ENCODE peak calls at places on chromosomes 7 and 10, in six cellular contexts. V, R, L, P, M and G are unnamed samples.
A peak's percentile ranks its signal among the peaks of the same experiment; 100 is the strongest.

GRCh38 chr7:151381083-151381332 is 28.8 kb downstream of the WDR86 start:
- DNase-seq in P (no peak), L (peak; percentile 52), V (no peak), R (no peak), M (no peak), G (no peak)

GRCh38 chr10:84329986-84330651 is 1.7 kb downstream of the CCSER2 start:
- DNase-seq in R (no peak), L (no peak), P (no peak), V (no peak), M (no peak), G (no peak)

GRCh38 chr7:142880886-142881505 is 4.5 kb downstream of the TRPV6 start:
- DNase-seq in V (no peak), P (peak; percentile 1), L (peak; percentile 73), R (peak; percentile 61), M (peak; percentile 44), G (peak; percentile 64)

GRCh38 chr10:42963302-42963701 is 113.6 kb upstream of the RET start:
- DNase-seq in L (no peak), R (no peak), P (no peak), M (no peak), V (peak; percentile 20), G (no peak)

GRCh38 chr10:19993714-19994343 is 177.6 kb downstream of the PLXDC2 start:
- DNase-seq in V (no peak), R (no peak), P (peak; percentile 15), M (peak; percentile 85), L (no peak), G (no peak)

GRCh38 chr10:42646692-42647640 is 8.6 kb upstream of the ZNF33B start:
- DNase-seq in R (no peak), M (no peak), P (no peak), L (no peak), V (no peak), G (no peak)

GRCh38 chr10:132099701-132100481 is 34.1 kb downstream of the JAKMIP3 start:
- DNase-seq in L (no peak), V (peak; percentile 59), P (no peak), R (no peak), M (no peak), G (peak; percentile 27)

GRCh38 chr10:69477968-69478597 is 26.8 kb downstream of the TSPAN15 start:
- DNase-seq in V (no peak), M (no peak), L (no peak), R (no peak), P (no peak), G (no peak)

GRCh38 chr7:90607196-90607595 is 11.1 kb downstream of the CDK14 start:
- DNase-seq in P (no peak), L (no peak), R (no peak), M (no peak), V (no peak), G (no peak)

GRCh38 chr10:82089327-82089726 is 214.3 kb downstream of the NRG3 start:
- DNase-seq in P (no peak), M (no peak), L (peak; percentile 28), V (no peak), R (peak; percentile 76), G (no peak)

GRCh38 chr7:27208998-27209397 is 9.1 kb upstream of the HOXA13 start:
- DNase-seq in L (no peak), M (no peak), R (no peak), V (no peak), P (no peak), G (no peak)

GRCh38 chr7:41705109-41705871 is 2.4 kb upstream of the INHBA start:
- DNase-seq in L (peak; percentile 96), P (peak; percentile 93), R (peak; percentile 93), V (peak; percentile 95), M (peak; percentile 94), G (peak; percentile 42)

GRCh38 chr7:75694636-75695035 is 44.1 kb downstream of the HIP1 start:
- DNase-seq in L (no peak), V (no peak), P (no peak), M (no peak), R (no peak), G (no peak)

GRCh38 chr7:119724041-119724792 is 548.8 kb upstream of the KCND2 start:
- DNase-seq in L (no peak), V (no peak), P (no peak), R (no peak), M (no peak), G (no peak)

GRCh38 chr10:86958831-86959736 is 685 bp downstream of the SNCG start:
- DNase-seq in V (peak; percentile 83), R (no peak), P (peak; percentile 78), L (peak; percentile 38), M (peak; percentile 80), G (no peak)

GRCh38 chr10:873020-873419 is 58.5 kb downstream of the LARP4B start:
- DNase-seq in M (no peak), L (no peak), P (no peak), R (no peak), V (no peak), G (no peak)

GRCh38 chr10:129477051-129477450 is 10.0 kb downstream of the MGMT start:
- DNase-seq in P (no peak), R (no peak), V (no peak), M (no peak), L (no peak), G (no peak)

GRCh38 chr7:11650030-11650429 is 182.0 kb downstream of the THSD7A start:
- DNase-seq in R (no peak), M (peak; percentile 19), P (no peak), L (no peak), V (no peak), G (no peak)

DNA sequence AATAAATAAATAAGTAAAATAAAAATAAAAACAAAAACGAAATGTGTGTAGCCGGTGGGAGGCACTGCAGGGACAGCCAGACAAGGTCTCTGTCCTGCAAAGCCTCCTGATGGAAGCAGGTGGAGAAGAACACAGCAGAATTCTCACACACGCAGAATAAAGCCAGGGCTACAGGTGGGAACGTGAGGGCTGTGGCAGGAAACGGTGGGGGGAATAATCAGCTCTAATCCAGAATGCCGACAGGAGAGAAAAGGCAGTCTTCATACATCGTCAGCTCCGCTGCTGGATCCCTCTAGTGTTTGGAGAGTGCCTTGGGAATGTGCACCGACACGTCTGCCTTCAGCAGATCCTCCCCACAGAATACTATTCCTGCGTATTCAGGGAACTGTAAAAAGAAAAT is 6.8 kb upstream of the SNX8 start:
- DNase-seq in P (peak; percentile 22), R (peak; percentile 60), M (peak; percentile 30), L (no peak), V (no peak), G (no peak)
- TF ChIP-seq CTCF in P (no peak), R (peak; percentile 27), M (peak; percentile 25), L (no peak), V (no peak), G (no peak)

DNA sequence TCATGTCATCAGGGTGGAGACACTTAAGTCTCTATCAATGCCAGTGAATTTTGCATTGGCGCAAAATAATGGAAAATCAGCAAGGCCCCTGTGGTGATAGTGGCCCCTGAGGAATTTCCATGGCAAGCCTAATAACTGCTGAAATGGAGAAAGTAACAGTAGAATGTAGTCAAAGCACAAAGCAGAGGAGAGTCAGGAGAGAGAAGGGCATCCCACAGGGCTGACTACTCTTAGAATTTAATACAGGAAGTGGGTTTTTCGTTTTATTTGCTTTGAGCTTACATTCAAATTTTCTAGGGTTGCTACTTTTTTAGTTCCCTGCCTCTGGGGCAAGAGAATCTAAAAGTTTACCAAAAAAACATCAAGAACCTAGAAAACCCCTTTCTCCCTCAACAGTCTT is 39.0 kb downstream of the BZW2 start:
- DNase-seq in V (no peak), M (no peak), R (no peak), L (no peak), P (no peak), G (no peak)
- H3K36me3 ChIP-seq in V (peaks cover 5% of the 10 kb centered on the region), M (peaks cover 66% of the 10 kb centered on the region), R (peaks cover 10% of the 10 kb centered on the region), L (peaks cover 65% of the 10 kb centered on the region), P (peaks cover 8% of the 10 kb centered on the region), G (peaks cover 14% of the 10 kb centered on the region)

DNA sequence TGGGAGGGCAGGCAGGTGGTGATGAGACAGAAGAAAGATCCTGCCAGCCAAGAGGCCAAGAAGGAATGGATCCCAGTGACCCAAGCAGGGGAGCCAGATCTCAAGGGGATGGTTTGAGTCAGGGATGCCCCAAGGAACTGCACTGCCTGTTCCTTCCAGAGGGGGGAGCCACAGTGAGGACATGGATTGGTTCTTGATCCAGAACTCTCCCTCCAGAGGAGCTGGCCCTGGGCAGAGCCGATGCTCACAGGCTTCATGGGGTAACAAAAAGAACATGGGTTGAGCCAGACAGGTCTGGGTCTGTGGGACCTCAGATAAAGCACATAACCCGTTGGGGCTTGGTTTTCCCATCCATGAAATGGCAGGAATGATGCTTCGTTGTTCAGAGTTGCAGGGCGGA is 4.6 kb upstream of the DENND2A start:
- DNase-seq in V (no peak), M (no peak), L (peak; percentile 54), P (no peak), R (peak; percentile 31), G (no peak)
- TF ChIP-seq CTCF in V (no peak), M (peak; percentile 40), L (peak; percentile 58), P (peak; percentile 6), R (peak; percentile 56), G (no peak)

GRCh38 chr7:23338439-23338838 is 39.3 kb downstream of the MALSU1 start:
- DNase-seq in R (no peak), P (no peak), L (no peak), V (no peak), M (no peak), G (no peak)
- H3K36me3 ChIP-seq in R (peaks cover 54% of the 10 kb centered on the region), P (peaks cover 21% of the 10 kb centered on the region), L (peaks cover 68% of the 10 kb centered on the region), V (no peaks in the 10 kb centered on the region), M (peaks cover 59% of the 10 kb centered on the region), G (no peaks in the 10 kb centered on the region)

DNA sequence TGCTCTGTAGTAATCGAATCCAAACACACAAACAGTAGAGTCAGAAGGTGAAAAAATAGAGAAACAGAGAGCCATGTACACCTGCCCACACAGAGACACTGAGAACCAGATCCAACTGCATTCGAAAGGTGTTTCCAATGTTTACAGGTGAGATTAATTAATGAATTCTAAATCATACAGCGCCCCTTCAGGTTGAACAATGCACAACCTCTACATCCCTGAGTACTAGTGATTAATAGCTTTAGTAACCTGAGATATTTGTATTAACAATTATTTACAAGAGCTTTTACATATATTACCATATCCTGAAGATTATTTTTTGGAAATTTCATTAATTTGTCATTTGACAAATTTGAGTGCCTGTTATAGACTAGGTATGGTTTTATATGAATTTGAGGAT is 7.6 kb upstream of the MRC1 start:
- DNase-seq in P (no peak), R (no peak), V (no peak), L (no peak), M (no peak), G (no peak)
- TF ChIP-seq CTCF in P (no peak), R (peak; percentile 47), V (no peak), L (peak; percentile 22), M (no peak), G (no peak)

DNA sequence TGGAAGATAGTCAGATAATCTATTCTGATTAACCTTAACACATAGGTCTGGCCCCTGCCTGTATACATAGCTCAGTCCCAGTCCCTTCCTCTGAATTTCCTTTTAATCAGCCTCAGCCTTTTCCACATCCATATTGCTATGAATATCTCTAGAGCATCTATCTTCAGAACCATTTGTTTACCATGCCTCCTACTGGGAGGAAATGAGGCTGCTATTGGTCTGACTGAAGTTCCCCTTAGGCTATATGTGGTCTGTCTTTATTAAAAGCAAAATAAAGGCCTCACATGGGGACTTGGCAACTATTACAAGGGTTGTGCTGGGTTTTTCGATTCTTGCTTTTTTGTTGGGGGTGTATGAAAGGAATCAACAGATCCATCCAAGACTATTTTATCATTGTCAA is 318.9 kb downstream of the HPSE2 start:
- DNase-seq in M (no peak), V (no peak), R (no peak), L (peak; percentile 44), P (peak; percentile 37), G (no peak)
- H3K36me3 ChIP-seq in M (no peaks in the 10 kb centered on the region), V (no peaks in the 10 kb centered on the region), R (no peaks in the 10 kb centered on the region), L (no peaks in the 10 kb centered on the region), P (no peaks in the 10 kb centered on the region), G (no peaks in the 10 kb centered on the region)

GRCh38 chr10:125008689-125009579 is 67.0 kb downstream of the ZRANB1 start:
- DNase-seq in M (no peak), V (peak; percentile 44), P (no peak), R (peak; percentile 63), L (no peak), G (no peak)
- TF ChIP-seq CTCF in M (no peak), V (no peak), P (no peak), R (peak; percentile 20), L (no peak), G (no peak)

GRCh38 chr7:127389321-127389720 is 3.2 kb downstream of the ZNF800 start:
- DNase-seq in P (no peak), L (no peak), V (no peak), R (no peak), M (no peak), G (no peak)
- H3K36me3 ChIP-seq in P (peaks cover 5% of the 10 kb centered on the region), L (peaks cover 60% of the 10 kb centered on the region), V (peaks cover 5% of the 10 kb centered on the region), R (no peaks in the 10 kb centered on the region), M (peaks cover 27% of the 10 kb centered on the region), G (peaks cover 14% of the 10 kb centered on the region)